ENCODE peak calls at places on chromosomes 4 and X, in seven cellular contexts. One of them, this sample, is unnamed.

GRCh38 chrX:103861200-103861599 is 29.1 kb upstream of the RAB9B start:
- DNase-seq in CD4-positive, alpha-beta T cell: no peak
- DNase-seq in GM10248: no peak
- DNase-seq in IMR-90: no peak
- DNase-seq in H9: no peak
- DNase-seq in heart right ventricle: no peak
- DNase-seq in PC-3: peak
- DNase-seq in this sample: no peak

GRCh38 chr4:1910643-1911042 is 39.5 kb downstream of the NSD2 start:
- DNase-seq in GM10248: no peak
- DNase-seq in heart right ventricle: no peak
- DNase-seq in H9: peak
- DNase-seq in IMR-90: peak
- DNase-seq in PC-3: peak
- DNase-seq in CD4-positive, alpha-beta T cell: no peak
- DNase-seq in this sample: no peak

GRCh38 chrX:30196322-30196721 is 19.0 kb upstream of the MAGEB2 start:
- DNase-seq in CD4-positive, alpha-beta T cell: no peak
- DNase-seq in heart right ventricle: no peak
- DNase-seq in IMR-90: peak
- DNase-seq in PC-3: peak
- DNase-seq in GM10248: no peak
- DNase-seq in H9: no peak
- DNase-seq in this sample: no peak

GRCh38 chr4:181008164-181008563 is 1235.0 kb upstream of the TENM3 start:
- DNase-seq in IMR-90: no peak
- DNase-seq in PC-3: peak
- DNase-seq in heart right ventricle: no peak
- DNase-seq in H9: no peak
- DNase-seq in GM10248: no peak
- DNase-seq in CD4-positive, alpha-beta T cell: no peak
- DNase-seq in this sample: no peak

GRCh38 chr4:98516042-98516440 is 142.4 kb downstream of the TSPAN5 start:
- DNase-seq in CD4-positive, alpha-beta T cell: no peak
- DNase-seq in IMR-90: peak
- DNase-seq in GM10248: no peak
- DNase-seq in heart right ventricle: no peak
- DNase-seq in PC-3: peak
- DNase-seq in H9: no peak
- DNase-seq in this sample: no peak

GRCh38 chr4:38099908-38100407 is 139.8 kb downstream of the PTTG2 start:
- DNase-seq in PC-3: no peak
- DNase-seq in IMR-90: peak
- DNase-seq in heart right ventricle: no peak
- DNase-seq in GM10248: no peak
- DNase-seq in CD4-positive, alpha-beta T cell: no peak
- DNase-seq in H9: no peak
- DNase-seq in this sample: no peak

GRCh38 chr4:57607616-57608150 is 497.5 kb upstream of the IGFBP7 start:
- DNase-seq in H9: no peak
- DNase-seq in GM10248: no peak
- DNase-seq in CD4-positive, alpha-beta T cell: no peak
- DNase-seq in heart right ventricle: no peak
- DNase-seq in IMR-90: no peak
- DNase-seq in PC-3: peak
- DNase-seq in this sample: no peak

GRCh38 chrX:33204889-33205288 is 6.5 kb downstream of the DMD start:
- DNase-seq in GM10248: no peak
- DNase-seq in IMR-90: peak
- DNase-seq in H9: no peak
- DNase-seq in PC-3: no peak
- DNase-seq in CD4-positive, alpha-beta T cell: no peak
- DNase-seq in heart right ventricle: peak
- DNase-seq in this sample: no peak

GRCh38 chrX:129786210-129786651 is 6.5 kb downstream of the SASH3 start:
- DNase-seq in heart right ventricle: no peak
- DNase-seq in PC-3: no peak
- DNase-seq in IMR-90: no peak
- DNase-seq in H9: no peak
- DNase-seq in GM10248: peak
- DNase-seq in CD4-positive, alpha-beta T cell: no peak
- DNase-seq in this sample: no peak

GRCh38 chrX:57286507-57287251 is at the start of gene FAAH2:
- DNase-seq in IMR-90: no peak
- DNase-seq in GM10248: peak
- DNase-seq in PC-3: peak
- DNase-seq in heart right ventricle: no peak
- DNase-seq in CD4-positive, alpha-beta T cell: peak
- DNase-seq in H9: peak
- DNase-seq in this sample: no peak

GRCh38 chr4:141006236-141006802 is 127.0 kb downstream of the RNF150 start:
- DNase-seq in H9: no peak
- DNase-seq in CD4-positive, alpha-beta T cell: no peak
- DNase-seq in heart right ventricle: no peak
- DNase-seq in PC-3: no peak
- DNase-seq in IMR-90: no peak
- DNase-seq in GM10248: no peak
- DNase-seq in this sample: no peak

GRCh38 chrX:39497717-39498265 is 600.0 kb downstream of the BCOR start:
- DNase-seq in H9: no peak
- DNase-seq in GM10248: no peak
- DNase-seq in IMR-90: no peak
- DNase-seq in heart right ventricle: no peak
- DNase-seq in CD4-positive, alpha-beta T cell: no peak
- DNase-seq in PC-3: no peak
- DNase-seq in this sample: no peak

GRCh38 chrX:14051416-14051815 is 21.7 kb upstream of the GEMIN8 start:
- DNase-seq in H9: no peak
- DNase-seq in CD4-positive, alpha-beta T cell: no peak
- DNase-seq in heart right ventricle: no peak
- DNase-seq in PC-3: peak
- DNase-seq in GM10248: no peak
- DNase-seq in IMR-90: no peak
- DNase-seq in this sample: no peak

GRCh38 chrX:155679715-155680114 is 67.0 kb upstream of the TMLHE start:
- DNase-seq in H9: no peak
- DNase-seq in IMR-90: no peak
- DNase-seq in CD4-positive, alpha-beta T cell: no peak
- DNase-seq in heart right ventricle: no peak
- DNase-seq in PC-3: no peak
- DNase-seq in GM10248: no peak
- DNase-seq in this sample: no peak

GRCh38 chr4:31294655-31295054 is 574.5 kb downstream of the PCDH7 start:
- DNase-seq in CD4-positive, alpha-beta T cell: no peak
- DNase-seq in heart right ventricle: no peak
- DNase-seq in H9: no peak
- DNase-seq in GM10248: no peak
- DNase-seq in IMR-90: no peak
- DNase-seq in PC-3: no peak
- DNase-seq in this sample: no peak

GRCh38 chr4:48153791-48154550 is 19.9 kb upstream of the TXK start:
- DNase-seq in CD4-positive, alpha-beta T cell: no peak
- DNase-seq in GM10248: peak
- DNase-seq in H9: no peak
- DNase-seq in PC-3: no peak
- DNase-seq in IMR-90: no peak
- DNase-seq in heart right ventricle: no peak
- DNase-seq in this sample: no peak

GRCh38 chrX:39869846-39870601 is 227.7 kb downstream of the BCOR start:
- DNase-seq in CD4-positive, alpha-beta T cell: peak
- DNase-seq in heart right ventricle: no peak
- DNase-seq in H9: no peak
- DNase-seq in GM10248: no peak
- DNase-seq in IMR-90: peak
- DNase-seq in PC-3: peak
- DNase-seq in this sample: no peak

GRCh38 chr4:51831133-51831532 is 11.8 kb upstream of the DCUN1D4 start:
- DNase-seq in heart right ventricle: peak
- DNase-seq in CD4-positive, alpha-beta T cell: peak
- DNase-seq in IMR-90: peak
- DNase-seq in GM10248: peak
- DNase-seq in PC-3: peak
- DNase-seq in H9: peak
- DNase-seq in this sample: no peak

DNA sequence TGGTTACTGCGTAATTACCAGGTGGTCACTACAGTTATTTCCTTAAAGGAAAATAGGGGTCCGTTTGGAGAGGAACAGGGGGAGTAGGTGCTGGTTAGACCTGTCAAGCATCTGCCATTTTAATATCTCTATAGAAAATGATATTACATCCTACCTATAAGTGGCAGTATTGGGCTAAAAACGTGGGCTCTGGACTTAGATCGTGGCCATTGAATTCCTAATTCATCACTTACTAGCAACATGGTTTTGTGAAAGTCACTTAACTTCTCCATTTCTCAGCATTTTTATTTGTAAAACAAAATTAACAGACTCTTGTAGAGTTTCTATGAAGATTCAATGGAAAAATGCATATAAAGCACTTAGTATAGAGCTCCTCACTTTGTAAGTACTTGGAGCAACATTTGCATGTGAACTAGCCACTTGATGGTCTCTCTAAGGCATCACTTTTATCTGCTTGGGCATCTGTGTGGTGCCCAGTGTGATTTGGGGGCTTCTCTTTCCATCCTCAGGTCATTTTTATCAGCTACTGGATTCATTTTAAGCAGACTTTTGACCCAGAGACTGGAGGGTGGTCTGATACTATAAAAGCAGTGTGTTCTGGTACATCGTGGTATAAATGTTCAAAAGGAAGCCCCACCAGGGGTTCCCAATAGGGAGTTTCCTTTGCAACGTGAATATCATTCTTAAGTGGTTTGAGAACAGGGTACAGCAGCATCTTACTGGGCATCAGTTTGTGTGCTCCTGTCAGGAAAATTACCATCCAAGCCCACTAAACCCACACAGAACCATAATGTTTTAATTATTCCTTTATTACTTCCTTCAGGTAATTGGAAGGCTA is 42.7 kb upstream of the RASSF6 start:
- DNase-seq in heart right ventricle: no peak
- DNase-seq in IMR-90: peak
- DNase-seq in GM10248: peak
- DNase-seq in H9: no peak
- DNase-seq in CD4-positive, alpha-beta T cell: no peak
- DNase-seq in PC-3: peak
- DNase-seq in this sample: no peak
- TF ChIP-seq CTCF in heart right ventricle: peak
- TF ChIP-seq CTCF in IMR-90: peak
- TF ChIP-seq CTCF in GM10248: peak
- TF ChIP-seq CTCF in H9: peak
- TF ChIP-seq CTCF in CD4-positive, alpha-beta T cell: no peak
- TF ChIP-seq CTCF in PC-3: peak
- TF ChIP-seq CTCF in this sample: peak

DNA sequence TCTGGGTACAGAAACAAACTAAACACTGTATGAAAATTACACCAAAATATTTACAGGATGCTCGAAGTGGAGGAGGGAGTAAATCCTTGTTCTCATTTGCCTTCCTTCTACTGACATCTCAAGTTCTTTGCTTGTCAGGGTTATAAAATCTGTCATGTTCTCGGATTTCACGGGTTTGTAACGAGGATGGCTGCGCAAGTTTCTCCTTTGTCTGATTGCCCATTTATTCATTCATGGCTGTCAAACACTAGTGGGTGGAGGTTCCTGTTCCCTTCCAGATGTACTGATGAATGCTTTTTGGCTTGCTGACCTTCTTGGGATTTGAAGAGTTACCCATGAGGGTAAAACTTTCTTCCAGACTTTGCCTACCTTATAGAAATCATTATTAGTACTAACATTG is 206.9 kb downstream of the SPCS3 start:
- DNase-seq in H9: no peak
- DNase-seq in PC-3: no peak
- DNase-seq in CD4-positive, alpha-beta T cell: no peak
- DNase-seq in heart right ventricle: no peak
- DNase-seq in GM10248: no peak
- DNase-seq in IMR-90: no peak
- DNase-seq in this sample: no peak
- TF ChIP-seq CTCF in H9: no peak
- TF ChIP-seq CTCF in PC-3: no peak
- TF ChIP-seq CTCF in CD4-positive, alpha-beta T cell: no peak
- TF ChIP-seq CTCF in heart right ventricle: no peak
- TF ChIP-seq CTCF in GM10248: no peak
- TF ChIP-seq CTCF in IMR-90: no peak
- TF ChIP-seq CTCF in this sample: no peak

GRCh38 chr4:124333466-124333865 is 379.1 kb downstream of the ANKRD50 start:
- DNase-seq in GM10248: no peak
- DNase-seq in IMR-90: no peak
- DNase-seq in H9: no peak
- DNase-seq in heart right ventricle: no peak
- DNase-seq in CD4-positive, alpha-beta T cell: no peak
- DNase-seq in PC-3: no peak
- DNase-seq in this sample: no peak

GRCh38 chr4:124334119-124334518 is 378.4 kb downstream of the ANKRD50 start:
- DNase-seq in GM10248: no peak
- DNase-seq in PC-3: peak
- DNase-seq in heart right ventricle: peak
- DNase-seq in H9: no peak
- DNase-seq in IMR-90: peak
- DNase-seq in CD4-positive, alpha-beta T cell: no peak
- DNase-seq in this sample: no peak

GRCh38 chr4:124343711-124344110 is 368.8 kb downstream of the ANKRD50 start:
- DNase-seq in GM10248: no peak
- DNase-seq in PC-3: no peak
- DNase-seq in CD4-positive, alpha-beta T cell: no peak
- DNase-seq in heart right ventricle: no peak
- DNase-seq in H9: no peak
- DNase-seq in IMR-90: peak
- DNase-seq in this sample: no peak

DNA sequence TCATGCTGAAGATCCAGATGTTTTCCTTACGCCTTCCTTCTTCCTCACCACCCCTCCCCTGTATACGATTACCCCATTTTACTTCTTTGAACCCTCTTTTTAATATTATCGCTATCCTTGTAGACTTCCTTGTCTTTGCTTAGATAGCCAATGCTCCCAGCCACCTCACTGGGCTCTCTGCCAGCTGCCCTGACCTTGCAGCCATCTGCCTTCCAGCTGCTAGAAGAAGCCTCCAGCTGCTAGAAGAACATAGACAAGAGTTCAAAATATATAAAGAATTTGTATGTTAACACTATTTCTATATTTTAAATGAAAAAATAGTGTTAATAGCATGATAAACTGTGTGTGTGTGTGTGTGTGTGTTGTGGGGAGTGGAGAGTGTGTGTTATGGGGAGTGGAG is 374.7 kb downstream of the ANKRD50 start:
- DNase-seq in H9: no peak
- DNase-seq in CD4-positive, alpha-beta T cell: no peak
- DNase-seq in heart right ventricle: peak
- DNase-seq in PC-3: no peak
- DNase-seq in GM10248: no peak
- DNase-seq in IMR-90: peak
- DNase-seq in this sample: no peak
- TF ChIP-seq CTCF in H9: no peak
- TF ChIP-seq CTCF in CD4-positive, alpha-beta T cell: no peak
- TF ChIP-seq CTCF in heart right ventricle: no peak
- TF ChIP-seq CTCF in PC-3: no peak
- TF ChIP-seq CTCF in GM10248: no peak
- TF ChIP-seq CTCF in IMR-90: no peak
- TF ChIP-seq CTCF in this sample: no peak

DNA sequence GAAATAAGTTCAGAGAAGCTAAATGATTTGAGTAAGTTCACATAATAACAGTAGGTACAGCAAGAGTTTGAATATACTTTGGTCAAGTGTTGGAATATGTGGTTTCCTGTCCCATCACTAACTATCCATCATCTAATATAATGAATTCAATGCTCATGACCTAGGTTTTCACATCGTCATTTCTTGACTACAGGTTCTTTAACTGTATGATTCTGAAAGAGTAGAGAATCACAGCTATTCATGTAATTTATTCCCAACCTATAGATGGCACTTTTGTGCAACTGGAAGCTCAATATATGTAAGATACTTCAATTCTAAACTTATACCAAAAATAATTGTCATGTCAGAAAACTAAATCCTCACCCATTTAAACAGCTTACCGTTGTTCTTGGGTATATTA is 53.1 kb downstream of the TIGD2 start:
- DNase-seq in H9: no peak
- DNase-seq in IMR-90: no peak
- DNase-seq in CD4-positive, alpha-beta T cell: no peak
- DNase-seq in GM10248: no peak
- DNase-seq in PC-3: peak
- DNase-seq in heart right ventricle: no peak
- DNase-seq in this sample: no peak
- TF ChIP-seq CTCF in H9: no peak
- TF ChIP-seq CTCF in IMR-90: no peak
- TF ChIP-seq CTCF in CD4-positive, alpha-beta T cell: peak
- TF ChIP-seq CTCF in GM10248: no peak
- TF ChIP-seq CTCF in PC-3: peak
- TF ChIP-seq CTCF in heart right ventricle: no peak
- TF ChIP-seq CTCF in this sample: no peak

This sample was measured in D721Med.